ENCODE peak calls at places on chromosomes 3 and 15, in six cellular contexts. W, N, C, D, K and Z are unnamed samples.

GRCh38 chr3:156252656-156253055 is 132.3 kb downstream of the KCNAB1 start:
- DNase-seq in W (peak; percentile 66), N (no peak), C (no peak), D (peak; percentile 8), K (peak; percentile 4), Z (no peak)

GRCh38 chr15:95262866-95263564 is 1031.7 kb downstream of the MCTP2 start:
- DNase-seq in W (no peak), N (no peak), C (no peak), D (peak; percentile 86), K (peak; percentile 88), Z (peak; percentile 86)

GRCh38 chr15:88397506-88397905 is 69.7 kb downstream of the MRPL46 start:
- DNase-seq in W (no peak), N (no peak), C (no peak), D (no peak), K (no peak), Z (no peak)

GRCh38 chr3:138845071-138845685 is 10.4 kb upstream of the PIK3CB start:
- DNase-seq in W (no peak), N (no peak), C (no peak), D (no peak), K (no peak), Z (no peak)

GRCh38 chr3:155182467-155182866 is 102.3 kb downstream of the MME start:
- DNase-seq in W (no peak), N (no peak), C (no peak), D (no peak), K (no peak), Z (no peak)

GRCh38 chr3:72597756-72598195 is 250.5 kb downstream of the SHQ1 start:
- DNase-seq in W (no peak), N (peak; percentile 53), C (no peak), D (peak; percentile 10), K (peak; percentile 13), Z (no peak)

GRCh38 chr3:66405701-66406091 is 95.1 kb downstream of the LRIG1 start:
- DNase-seq in W (no peak), N (no peak), C (no peak), D (peak; percentile 60), K (peak; percentile 94), Z (peak; percentile 81)

GRCh38 chr15:20345401-20345958 is 196.1 kb downstream of the GOLGA6L6 start:
- DNase-seq in W (no peak), N (no peak), C (no peak), D (no peak), K (no peak), Z (no peak)

GRCh38 chr15:45307230-45307924 is 55.3 kb downstream of the SLC28A2 start:
- DNase-seq in W (peak; percentile 31), N (no peak), C (peak; percentile 22), D (peak; percentile 46), K (peak; percentile 59), Z (peak; percentile 39)

GRCh38 chr15:39083213-39083612 is 497.7 kb upstream of the THBS1 start:
- DNase-seq in W (no peak), N (no peak), C (no peak), D (peak; percentile 92), K (peak; percentile 51), Z (peak; percentile 23)

GRCh38 chr3:121758727-121759450 is 9.3 kb upstream of the GOLGB1 start:
- DNase-seq in W (no peak), N (no peak), C (no peak), D (peak; percentile 72), K (peak; percentile 38), Z (no peak)

GRCh38 chr3:98556164-98557130 is 24.7 kb downstream of the GPR15 start:
- DNase-seq in W (no peak), N (no peak), C (no peak), D (no peak), K (no peak), Z (no peak)

GRCh38 chr15:60751985-60752952 is 273.3 kb upstream of the ICE2 start:
- DNase-seq in W (no peak), N (no peak), C (peak; percentile 17), D (peak; percentile 98), K (peak; percentile 85), Z (peak; percentile 49)

GRCh38 chr3:171833006-171833405 is 10.1 kb upstream of the TMEM212 start:
- DNase-seq in W (no peak), N (no peak), C (no peak), D (no peak), K (no peak), Z (no peak)

GRCh38 chr15:89171136-89172072 is 50.0 kb downstream of the RLBP1 start:
- DNase-seq in W (no peak), N (peak; percentile 78), C (peak; percentile 57), D (peak; percentile 43), K (peak; percentile 36), Z (peak; percentile 28)

GRCh38 chr3:157429703-157430102 is 6.9 kb upstream of the PTX3 start:
- DNase-seq in W (no peak), N (no peak), C (no peak), D (peak; percentile 74), K (peak; percentile 51), Z (peak; percentile 30)

GRCh38 chr15:31801152-31801551 is 229.2 kb upstream of the CHRNA7 start:
- DNase-seq in W (no peak), N (no peak), C (no peak), D (no peak), K (no peak), Z (no peak)

GRCh38 chr3:101720851-101721649 is 3.4 kb upstream of the CEP97 start:
- DNase-seq in W (no peak), N (no peak), C (no peak), D (no peak), K (peak; percentile 33), Z (peak; percentile 1)

GRCh38 chr15:100731259-100732156 is 129.1 kb downstream of the ASB7 start:
- DNase-seq in W (no peak), N (no peak), C (no peak), D (no peak), K (peak; percentile 36), Z (no peak)

GRCh38 chr15:68354923-68355322 is 77.0 kb downstream of the ITGA11 start:
- DNase-seq in W (peak; percentile 71), N (no peak), C (no peak), D (peak; percentile 96), K (peak; percentile 98), Z (peak; percentile 90)

GRCh38 chr3:196227086-196227485 is 10.8 kb downstream of the SLC51A start:
- DNase-seq in W (no peak), N (no peak), C (no peak), D (no peak), K (no peak), Z (no peak)

GRCh38 chr15:41971893-41972340 is 440 bp downstream of the EHD4 start:
- DNase-seq in W (no peak), N (peak; percentile 62), C (no peak), D (no peak), K (no peak), Z (no peak)

GRCh38 chr15:73932381-73933191 is 6.3 kb downstream of the LOXL1 start:
- DNase-seq in W (no peak), N (no peak), C (no peak), D (peak; percentile 57), K (no peak), Z (no peak)